ENCODE peak calls at places on chromosomes 11 and 22, in six cellular contexts. One of them, this sample, is unnamed.

GRCh38 chr22:29689872-29690213 is 30.0 kb upstream of the CABP7 start:
- DNase-seq in PC-3: peak
- DNase-seq in A549: peak
- DNase-seq in AG04450: peak
- DNase-seq in H9: peak
- DNase-seq in hepatocyte: peak
- DNase-seq in this sample: peak

GRCh38 chr11:23403210-23404185 is 543.2 kb upstream of the CCDC179 start:
- DNase-seq in A549: no peak
- DNase-seq in hepatocyte: no peak
- DNase-seq in H9: no peak
- DNase-seq in AG04450: no peak
- DNase-seq in PC-3: no peak
- DNase-seq in this sample: no peak

GRCh38 chr11:7672960-7673723 is at the start of gene CYB5R2:
- DNase-seq in AG04450: no peak
- DNase-seq in PC-3: no peak
- DNase-seq in hepatocyte: peak
- DNase-seq in A549: peak
- DNase-seq in H9: peak
- DNase-seq in this sample: peak

GRCh38 chr11:44497995-44498394 is 67.5 kb upstream of the CD82 start:
- DNase-seq in A549: no peak
- DNase-seq in PC-3: no peak
- DNase-seq in hepatocyte: no peak
- DNase-seq in H9: no peak
- DNase-seq in AG04450: no peak
- DNase-seq in this sample: no peak

GRCh38 chr11:76124905-76125566 is 81.3 kb downstream of the WNT11 start:
- DNase-seq in hepatocyte: no peak
- DNase-seq in H9: no peak
- DNase-seq in A549: no peak
- DNase-seq in AG04450: no peak
- DNase-seq in PC-3: no peak
- DNase-seq in this sample: no peak

GRCh38 chr22:35561796-35562526 is 21.3 kb downstream of the RASD2 start:
- DNase-seq in A549: peak
- DNase-seq in H9: peak
- DNase-seq in AG04450: peak
- DNase-seq in PC-3: peak
- DNase-seq in hepatocyte: peak
- DNase-seq in this sample: no peak

GRCh38 chr22:25367756-25368155 is 148.3 kb downstream of the CRYBB2 start:
- DNase-seq in hepatocyte: no peak
- DNase-seq in H9: no peak
- DNase-seq in A549: no peak
- DNase-seq in PC-3: no peak
- DNase-seq in AG04450: no peak
- DNase-seq in this sample: no peak

GRCh38 chr11:124769804-124770774 is 8.0 kb upstream of the ESAM start:
- DNase-seq in A549: peak
- DNase-seq in AG04450: no peak
- DNase-seq in PC-3: peak
- DNase-seq in H9: no peak
- DNase-seq in hepatocyte: no peak
- DNase-seq in this sample: no peak

GRCh38 chr11:111540114-111540920 is at the start of gene LAYN:
- DNase-seq in H9: peak
- DNase-seq in PC-3: no peak
- DNase-seq in hepatocyte: peak
- DNase-seq in A549: no peak
- DNase-seq in AG04450: no peak
- DNase-seq in this sample: peak

GRCh38 chr11:464316-464715 is 14.2 kb downstream of the PTDSS2 start:
- DNase-seq in H9: no peak
- DNase-seq in PC-3: no peak
- DNase-seq in AG04450: no peak
- DNase-seq in hepatocyte: no peak
- DNase-seq in A549: no peak
- DNase-seq in this sample: no peak

GRCh38 chr11:65588199-65589054 is 7.2 kb downstream of the KCNK7 start:
- DNase-seq in PC-3: peak
- DNase-seq in H9: peak
- DNase-seq in A549: peak
- DNase-seq in AG04450: no peak
- DNase-seq in hepatocyte: peak
- DNase-seq in this sample: no peak

GRCh38 chr11:45543808-45544422 is 121.5 kb downstream of the CHST1 start:
- DNase-seq in hepatocyte: peak
- DNase-seq in PC-3: peak
- DNase-seq in H9: peak
- DNase-seq in A549: peak
- DNase-seq in AG04450: no peak
- DNase-seq in this sample: peak

GRCh38 chr11:118175031-118175531 is 1.4 kb downstream of the SCN2B start:
- DNase-seq in PC-3: peak
- DNase-seq in A549: peak
- DNase-seq in AG04450: no peak
- DNase-seq in H9: no peak
- DNase-seq in hepatocyte: no peak
- DNase-seq in this sample: no peak

GRCh38 chr22:49062155-49063039 is 765.3 kb downstream of the BRD1 start:
- DNase-seq in hepatocyte: no peak
- DNase-seq in H9: peak
- DNase-seq in PC-3: no peak
- DNase-seq in A549: no peak
- DNase-seq in AG04450: no peak
- DNase-seq in this sample: no peak

GRCh38 chr11:76086713-76087635 is 119.3 kb downstream of the WNT11 start:
- DNase-seq in A549: no peak
- DNase-seq in H9: no peak
- DNase-seq in PC-3: no peak
- DNase-seq in hepatocyte: no peak
- DNase-seq in AG04450: peak
- DNase-seq in this sample: no peak

GRCh38 chr11:34084637-34085036 is 20.8 kb upstream of the NAT10 start:
- DNase-seq in H9: no peak
- DNase-seq in A549: no peak
- DNase-seq in PC-3: no peak
- DNase-seq in hepatocyte: no peak
- DNase-seq in AG04450: no peak
- DNase-seq in this sample: no peak

GRCh38 chr11:134576286-134576685 is 164.2 kb upstream of the B3GAT1 start:
- DNase-seq in PC-3: no peak
- DNase-seq in A549: no peak
- DNase-seq in AG04450: no peak
- DNase-seq in hepatocyte: no peak
- DNase-seq in H9: no peak
- DNase-seq in this sample: no peak

GRCh38 chr11:92627615-92628201 is 341.7 kb upstream of the MTNR1B start:
- DNase-seq in PC-3: peak
- DNase-seq in hepatocyte: no peak
- DNase-seq in AG04450: no peak
- DNase-seq in A549: no peak
- DNase-seq in H9: no peak
- DNase-seq in this sample: no peak

GRCh38 chr11:126121316-126121715 is 58.6 kb upstream of the CDON start:
- DNase-seq in PC-3: no peak
- DNase-seq in hepatocyte: no peak
- DNase-seq in AG04450: no peak
- DNase-seq in H9: no peak
- DNase-seq in A549: no peak
- DNase-seq in this sample: no peak

GRCh38 chr11:531826-532511 is 3.4 kb downstream of the HRAS start:
- DNase-seq in A549: no peak
- DNase-seq in PC-3: no peak
- DNase-seq in AG04450: no peak
- DNase-seq in hepatocyte: peak
- DNase-seq in H9: no peak
- DNase-seq in this sample: no peak

GRCh38 chr11:46912526-46913150 is 5.7 kb downstream of the LRP4 start:
- DNase-seq in A549: no peak
- DNase-seq in hepatocyte: peak
- DNase-seq in AG04450: no peak
- DNase-seq in H9: peak
- DNase-seq in PC-3: peak
- DNase-seq in this sample: no peak

GRCh38 chr11:9689721-9690120 is 25.8 kb downstream of the SWAP70 start:
- DNase-seq in H9: no peak
- DNase-seq in hepatocyte: no peak
- DNase-seq in A549: no peak
- DNase-seq in PC-3: no peak
- DNase-seq in AG04450: no peak
- DNase-seq in this sample: no peak

GRCh38 chr11:9697766-9698165 is 33.9 kb downstream of the SWAP70 start:
- DNase-seq in A549: no peak
- DNase-seq in PC-3: no peak
- DNase-seq in AG04450: no peak
- DNase-seq in H9: no peak
- DNase-seq in hepatocyte: no peak
- DNase-seq in this sample: no peak

GRCh38 chr11:9691865-9692264 is 28.0 kb downstream of the SWAP70 start:
- DNase-seq in A549: no peak
- DNase-seq in hepatocyte: no peak
- DNase-seq in PC-3: peak
- DNase-seq in AG04450: no peak
- DNase-seq in H9: no peak
- DNase-seq in this sample: no peak

GRCh38 chr11:9692696-9693095 is 28.8 kb downstream of the SWAP70 start:
- DNase-seq in PC-3: no peak
- DNase-seq in A549: no peak
- DNase-seq in hepatocyte: no peak
- DNase-seq in H9: no peak
- DNase-seq in AG04450: no peak
- DNase-seq in this sample: no peak

GRCh38 chr11:9693801-9694553 is 30.1 kb downstream of the SWAP70 start:
- DNase-seq in hepatocyte: no peak
- DNase-seq in PC-3: no peak
- DNase-seq in AG04450: no peak
- DNase-seq in H9: no peak
- DNase-seq in A549: no peak
- DNase-seq in this sample: no peak
- TF ChIP-seq CTCF in hepatocyte: no peak
- TF ChIP-seq CTCF in PC-3: no peak
- TF ChIP-seq CTCF in AG04450: no peak
- TF ChIP-seq CTCF in H9: peak
- TF ChIP-seq CTCF in A549: no peak
- TF ChIP-seq CTCF in this sample: no peak

DNA sequence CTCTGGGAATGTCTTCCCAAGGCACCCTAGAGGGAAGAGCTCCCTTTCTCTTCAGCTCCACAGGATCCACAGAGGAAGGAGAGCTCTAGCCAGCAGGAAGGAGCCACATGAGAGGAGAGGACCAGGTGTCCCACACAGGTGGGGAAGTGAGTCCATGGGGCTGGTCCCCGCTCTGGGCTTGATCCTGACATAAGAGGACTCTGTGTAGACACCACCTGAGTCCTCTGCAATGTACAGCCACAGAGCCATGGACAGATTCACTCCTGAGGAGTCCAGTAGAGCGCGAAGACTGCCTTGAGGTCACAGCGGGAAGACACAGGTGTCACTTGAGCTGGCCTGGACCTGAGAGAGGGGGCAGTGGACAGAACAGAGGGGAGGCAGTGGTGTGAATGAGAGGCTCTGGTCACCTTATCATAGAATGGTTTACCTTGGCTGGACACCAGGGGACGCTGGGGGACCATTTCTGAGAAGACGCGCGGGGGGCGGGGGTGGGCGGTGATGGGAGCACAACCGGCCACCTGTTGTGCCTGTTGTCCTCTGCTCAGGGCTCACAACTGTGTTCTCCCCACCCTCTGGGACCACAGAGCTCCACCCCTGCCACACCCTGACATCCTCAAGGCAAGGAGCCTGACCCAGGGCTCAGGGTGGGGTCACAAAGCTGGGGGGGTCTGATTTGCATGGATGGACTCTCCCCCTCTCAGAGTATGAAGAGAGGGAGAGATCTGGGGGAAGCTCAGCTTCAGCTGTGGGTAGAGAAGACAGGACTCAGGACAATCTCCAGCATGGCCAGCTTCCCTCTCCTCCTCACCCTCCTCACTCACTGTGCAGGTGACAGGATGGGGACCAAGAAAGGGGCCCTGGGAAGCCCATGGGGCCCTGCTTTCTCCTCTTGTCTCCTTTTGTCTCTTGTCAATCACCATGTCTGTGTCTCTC is 128.2 kb downstream of the ZNF280B start:
- DNase-seq in AG04450: no peak
- DNase-seq in H9: peak
- DNase-seq in hepatocyte: no peak
- DNase-seq in PC-3: peak
- DNase-seq in A549: no peak
- DNase-seq in this sample: no peak
- TF ChIP-seq CTCF in AG04450: no peak
- TF ChIP-seq CTCF in H9: peak
- TF ChIP-seq CTCF in hepatocyte: peak
- TF ChIP-seq CTCF in PC-3: no peak
- TF ChIP-seq CTCF in A549: no peak
- TF ChIP-seq CTCF in this sample: peak

GRCh38 chr11:113249491-113249763 is 65.0 kb upstream of the TTC12 start:
- DNase-seq in A549: peak
- DNase-seq in AG04450: no peak
- DNase-seq in PC-3: peak
- DNase-seq in hepatocyte: no peak
- DNase-seq in H9: no peak
- DNase-seq in this sample: no peak
- TF ChIP-seq CTCF in A549: no peak
- TF ChIP-seq CTCF in AG04450: peak
- TF ChIP-seq CTCF in PC-3: peak
- TF ChIP-seq CTCF in hepatocyte: peak
- TF ChIP-seq CTCF in H9: peak
- TF ChIP-seq CTCF in this sample: peak

GRCh38 chr11:25733777-25734176 is 598.2 kb upstream of the ANO3 start:
- DNase-seq in hepatocyte: no peak
- DNase-seq in PC-3: peak
- DNase-seq in A549: no peak
- DNase-seq in H9: no peak
- DNase-seq in AG04450: no peak
- DNase-seq in this sample: no peak
- TF ChIP-seq CTCF in hepatocyte: peak
- TF ChIP-seq CTCF in PC-3: peak
- TF ChIP-seq CTCF in A549: no peak
- TF ChIP-seq CTCF in H9: peak
- TF ChIP-seq CTCF in AG04450: peak
- TF ChIP-seq CTCF in this sample: no peak

DNA sequence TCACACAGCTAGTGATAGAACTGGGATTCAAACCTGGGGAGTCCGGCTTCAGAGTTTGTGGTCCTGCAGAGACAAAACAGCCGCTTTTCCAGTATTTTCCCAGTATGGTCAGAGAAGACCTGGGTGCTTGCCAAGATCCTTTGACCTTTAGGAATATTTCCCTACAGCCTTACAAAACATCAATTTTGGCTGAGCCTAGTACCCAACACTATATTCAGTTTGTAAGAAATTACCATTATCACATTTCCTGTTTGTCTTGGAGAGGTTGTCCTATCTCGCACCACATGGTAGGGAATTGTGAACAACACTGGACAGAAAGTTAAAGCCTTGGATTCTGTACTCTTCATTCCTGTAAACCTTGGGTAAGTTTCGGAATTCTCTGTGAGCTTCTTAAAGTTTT is 10.7 kb upstream of the NEU3 start:
- DNase-seq in A549: no peak
- DNase-seq in AG04450: no peak
- DNase-seq in hepatocyte: no peak
- DNase-seq in H9: no peak
- DNase-seq in PC-3: no peak
- DNase-seq in this sample: no peak
- TF ChIP-seq CTCF in A549: no peak
- TF ChIP-seq CTCF in AG04450: no peak
- TF ChIP-seq CTCF in hepatocyte: no peak
- TF ChIP-seq CTCF in H9: no peak
- TF ChIP-seq CTCF in PC-3: no peak
- TF ChIP-seq CTCF in this sample: no peak

This sample was measured in progenitor cell of endocrine pancreas.